ENCODE peak calls at places on chromosomes 6 and 20, in seven cellular contexts. R, B, J, F, V, U and A are unnamed samples.

GRCh38 chr6:30618270-30618787 is 689 bp downstream of the MRPS18B start:
- DNase-seq in R (no peak), B (no peak), J (peak), F (no peak), V (no peak), U (no peak), A (no peak)

GRCh38 chr6:144286503-144287393 is 1.6 kb downstream of the UTRN start:
- DNase-seq in R (peak), B (no peak), J (peak), F (peak), V (no peak), U (no peak), A (no peak)

GRCh38 chr6:158536084-158536890 is 23.6 kb upstream of the TMEM181 start:
- DNase-seq in R (peak), B (peak), J (peak), F (peak), V (peak), U (peak), A (peak)

GRCh38 chr6:134517145-134517658 is 199.3 kb upstream of the SGK1 start:
- DNase-seq in R (peak), B (no peak), J (peak), F (no peak), V (no peak), U (peak), A (no peak)

GRCh38 chr6:149847943-149848267 is 16.3 kb downstream of the LRP11 start:
- DNase-seq in R (no peak), B (no peak), J (peak), F (no peak), V (no peak), U (no peak), A (no peak)

GRCh38 chr6:44087623-44088022 is 39.6 kb downstream of the MRPL14 start:
- DNase-seq in R (no peak), B (no peak), J (no peak), F (no peak), V (no peak), U (no peak), A (no peak)

GRCh38 chr6:39714802-39715201 is 10.4 kb downstream of the KIF6 start:
- DNase-seq in R (peak), B (no peak), J (no peak), F (no peak), V (no peak), U (no peak), A (no peak)

GRCh38 chr6:84842526-84843161 is 78.2 kb upstream of the TBX18 start:
- DNase-seq in R (no peak), B (no peak), J (no peak), F (no peak), V (no peak), U (no peak), A (no peak)

GRCh38 chr6:26553739-26554668 is 15.8 kb downstream of the HMGN4 start:
- DNase-seq in R (peak), B (peak), J (peak), F (no peak), V (peak), U (peak), A (peak)

GRCh38 chr6:39422273-39422672 is 99.8 kb upstream of the KCNK16 start:
- DNase-seq in R (no peak), B (no peak), J (no peak), F (no peak), V (no peak), U (no peak), A (no peak)

GRCh38 chr6:118307581-118307980 is 240.5 kb upstream of the PLN start:
- DNase-seq in R (no peak), B (no peak), J (no peak), F (no peak), V (no peak), U (no peak), A (no peak)

GRCh38 chr20:1841554-1842140 is 53.6 kb upstream of the SIRPA start:
- DNase-seq in R (no peak), B (no peak), J (no peak), F (no peak), V (no peak), U (no peak), A (no peak)

GRCh38 chr6:56220078-56220477 is 27.3 kb downstream of the COL21A1 start:
- DNase-seq in R (no peak), B (no peak), J (peak), F (no peak), V (no peak), U (no peak), A (no peak)

GRCh38 chr6:1858191-1858590 is 248.5 kb downstream of the FOXC1 start:
- DNase-seq in R (no peak), B (no peak), J (no peak), F (no peak), V (no peak), U (no peak), A (no peak)

GRCh38 chr6:73523434-73524123 is 2.7 kb upstream of the EEF1A1 start:
- DNase-seq in R (peak), B (peak), J (peak), F (peak), V (peak), U (peak), A (peak)

GRCh38 chr20:10636326-10636818 is 37.4 kb downstream of the JAG1 start:
- DNase-seq in R (no peak), B (no peak), J (no peak), F (no peak), V (no peak), U (no peak), A (no peak)

GRCh38 chr6:38489951-38490350 is 149.8 kb downstream of the BTBD9 start:
- DNase-seq in R (no peak), B (no peak), J (no peak), F (no peak), V (no peak), U (no peak), A (no peak)

GRCh38 chr20:3115190-3116107 is 30.9 kb upstream of the AVP start:
- DNase-seq in R (no peak), B (peak), J (peak), F (no peak), V (peak), U (peak), A (no peak)

GRCh38 chr6:100283288-100283687 is 181.4 kb downstream of the SIM1 start:
- DNase-seq in R (no peak), B (no peak), J (peak), F (no peak), V (no peak), U (no peak), A (no peak)

GRCh38 chr6:34170341-34170740 is 24.5 kb upstream of the GRM4 start:
- DNase-seq in R (no peak), B (no peak), J (no peak), F (no peak), V (no peak), U (no peak), A (no peak)

GRCh38 chr20:37406010-37406998 is 60.4 kb downstream of the SRC start:
- DNase-seq in R (peak), B (peak), J (peak), F (no peak), V (no peak), U (peak), A (no peak)

GRCh38 chr20:50868509-50869495 is 62.4 kb downstream of the ADNP start:
- DNase-seq in R (peak), B (no peak), J (peak), F (no peak), V (no peak), U (no peak), A (no peak)

GRCh38 chr6:41216616-41217015 is 11.5 kb upstream of the TREML4 start:
- DNase-seq in R (no peak), B (no peak), J (no peak), F (no peak), V (no peak), U (no peak), A (no peak)

GRCh38 chr6:20933057-20933792 is 399.0 kb downstream of the CDKAL1 start:
- DNase-seq in R (peak), B (no peak), J (no peak), F (no peak), V (no peak), U (peak), A (no peak)

GRCh38 chr6:28211840-28212509 is 13.1 kb upstream of the ZSCAN9 start:
- DNase-seq in R (no peak), B (peak), J (no peak), F (no peak), V (no peak), U (no peak), A (no peak)

GRCh38 chr6:3619201-3619600 is 132.3 kb downstream of the PXDC1 start:
- DNase-seq in R (no peak), B (no peak), J (no peak), F (no peak), V (no peak), U (no peak), A (no peak)

GRCh38 chr6:39207421-39208232 is 21.6 kb downstream of the KCNK5 start:
- DNase-seq in R (no peak), B (no peak), J (peak), F (no peak), V (no peak), U (no peak), A (no peak)